ENCODE peak calls at places on chromosomes 2 and 18, in four cellular contexts. T, B, R and P are unnamed samples.

GRCh38 chr18:78421392-78421791 is 558.2 kb upstream of the SALL3 start:
- DNase-seq in T (no peak), B (no peak), R (no peak), P (no peak)

GRCh38 chr2:72077702-72078169 is 69.9 kb downstream of the CYP26B1 start:
- DNase-seq in T (no peak), B (no peak), R (peak; percentile 96), P (no peak)

GRCh38 chr2:7671312-7671711 is 754.1 kb downstream of the RNF144A start:
- DNase-seq in T (no peak), B (no peak), R (no peak), P (no peak)

GRCh38 chr18:58417752-58418151 is 211.1 kb downstream of the ALPK2 start:
- DNase-seq in T (peak; percentile 57), B (no peak), R (peak; percentile 65), P (no peak)

GRCh38 chr2:75278314-75278713 is 79.0 kb upstream of the TACR1 start:
- DNase-seq in T (no peak), B (no peak), R (no peak), P (no peak)

GRCh38 chr18:71849407-71849806 is 694.7 kb downstream of the CBLN2 start:
- DNase-seq in T (no peak), B (no peak), R (no peak), P (no peak)

GRCh38 chr2:170929686-170930050 is 615 bp downstream of the GORASP2 start:
- DNase-seq in T (peak; percentile 54), B (no peak), R (peak; percentile 67), P (no peak)

GRCh38 chr2:9178905-9179571 is 27.6 kb upstream of the ASAP2 start:
- DNase-seq in T (peak; percentile 84), B (no peak), R (peak; percentile 93), P (no peak)

GRCh38 chr2:109280804-109281203 is 151.8 kb downstream of the SH3RF3 start:
- DNase-seq in T (no peak), B (no peak), R (no peak), P (no peak)

GRCh38 chr2:205895981-205896655 is 189.9 kb downstream of the INO80D start:
- DNase-seq in T (no peak), B (no peak), R (no peak), P (no peak)

GRCh38 chr2:63789318-63790051 is 52.2 kb upstream of the UGP2 start:
- DNase-seq in T (no peak), B (no peak), R (no peak), P (no peak)

GRCh38 chr2:127645395-127646291 is at the start of gene GPR17:
- DNase-seq in T (no peak), B (no peak), R (peak; percentile 59), P (no peak)

GRCh38 chr2:178700922-178701342 is 106.3 kb downstream of the TTN start:
- DNase-seq in T (peak; percentile 19), B (peak; percentile 46), R (peak; percentile 20), P (peak; percentile 15)

GRCh38 chr2:9310390-9310789 is 103.8 kb downstream of the ASAP2 start:
- DNase-seq in T (peak; percentile 71), B (no peak), R (no peak), P (no peak)

GRCh38 chr2:19868705-19869550 is 32.9 kb downstream of the TTC32 start:
- DNase-seq in T (no peak), B (peak; percentile 42), R (no peak), P (no peak)

GRCh38 chr2:238498188-238498587 is 71.5 kb downstream of the ASB1 start:
- DNase-seq in T (no peak), B (no peak), R (no peak), P (no peak)

GRCh38 chr2:201781583-201782051 is 884 bp upstream of the ALS2 start:
- DNase-seq in T (no peak), B (no peak), R (no peak), P (no peak)

GRCh38 chr2:105294844-105295481 is 34.6 kb downstream of the TGFBRAP1 start:
- DNase-seq in T (peak; percentile 57), B (peak; percentile 59), R (peak; percentile 59), P (peak; percentile 43)

GRCh38 chr2:216949685-216950397 is 90.0 kb upstream of the TNP1 start:
- DNase-seq in T (no peak), B (no peak), R (no peak), P (no peak)

GRCh38 chr2:85548608-85548900 is 9.6 kb downstream of the MAT2A start:
- DNase-seq in T (no peak), B (no peak), R (no peak), P (no peak)

GRCh38 chr2:237091779-237092436 is 6.2 kb downstream of the COPS8 start:
- DNase-seq in T (no peak), B (no peak), R (no peak), P (no peak)

GRCh38 chr2:109129921-109130725 is 1.1 kb downstream of the SH3RF3 start:
- DNase-seq in T (peak; percentile 47), B (no peak), R (no peak), P (no peak)

GRCh38 chr2:102664439-102665042 is 45.2 kb downstream of the SLC9A2 start:
- DNase-seq in T (no peak), B (peak; percentile 66), R (peak; percentile 27), P (peak; percentile 87)

GRCh38 chr2:10404324-10405143 is 43.6 kb downstream of the ODC1 start:
- DNase-seq in T (no peak), B (no peak), R (no peak), P (no peak)

GRCh38 chr2:241673797-241674725 is 12.6 kb downstream of the DTYMK start:
- DNase-seq in T (no peak), B (peak; percentile 43), R (peak; percentile 28), P (no peak)

GRCh38 chr2:51420521-51420920 is 388.6 kb upstream of the NRXN1 start:
- DNase-seq in T (no peak), B (no peak), R (no peak), P (no peak)

GRCh38 chr2:218658671-218659257 is 659 bp downstream of the ZNF142 start:
- DNase-seq in T (peak; percentile 67), B (peak; percentile 54), R (peak; percentile 57), P (peak; percentile 66)

GRCh38 chr2:36362291-36362690 is 6.7 kb downstream of the CRIM1 start:
- DNase-seq in T (peak; percentile 40), B (no peak), R (no peak), P (no peak)

GRCh38 chr18:79690586-79691482 is 11.2 kb downstream of the CTDP1 start:
- DNase-seq in T (no peak), B (no peak), R (no peak), P (no peak)

GRCh38 chr2:9820020-9820973 is 23.0 kb upstream of the TAF1B start:
- DNase-seq in T (no peak), B (no peak), R (peak; percentile 39), P (no peak)

GRCh38 chr2:66772618-66773017 is 337.7 kb downstream of the MEIS1 start:
- DNase-seq in T (no peak), B (no peak), R (no peak), P (no peak)

GRCh38 chr18:70420151-70420898 is 131.5 kb downstream of the SOCS6 start:
- DNase-seq in T (peak; percentile 51), B (no peak), R (peak; percentile 74), P (no peak)

GRCh38 chr2:72780483-72780882 is 45.4 kb downstream of the EXOC6B start:
- DNase-seq in T (peak; percentile 84), B (no peak), R (peak; percentile 23), P (no peak)

GRCh38 chr2:208186465-208186864 is 3.4 kb downstream of the C2orf80 start:
- DNase-seq in T (no peak), B (no peak), R (no peak), P (no peak)

GRCh38 chr2:49000692-49001091 is 153.6 kb downstream of the FSHR start:
- DNase-seq in T (no peak), B (no peak), R (no peak), P (no peak)

GRCh38 chr2:191878576-191879298 is 31.8 kb upstream of the CAVIN2 start:
- DNase-seq in T (peak; percentile 91), B (no peak), R (no peak), P (no peak)

GRCh38 chr2:197514754-197515153 is 1.1 kb upstream of the MOB4 start:
- DNase-seq in T (no peak), B (no peak), R (no peak), P (no peak)

GRCh38 chr18:26865557-26865956 is at the start of gene AQP4:
- DNase-seq in T (no peak), B (no peak), R (no peak), P (no peak)

GRCh38 chr2:26011990-26012856 is 21.7 kb upstream of the RAB10 start:
- DNase-seq in T (peak; percentile 39), B (peak; percentile 39), R (peak; percentile 94), P (peak; percentile 92)

GRCh38 chr2:3604207-3604877 is 9.4 kb downstream of the COLEC11 start:
- DNase-seq in T (no peak), B (no peak), R (no peak), P (no peak)
- H2AFZ ChIP-seq in T (no peak overlapping the region), B (peak overlapping the region; percentile 93), R (no peak overlapping the region), P (no peak overlapping the region)

DNA sequence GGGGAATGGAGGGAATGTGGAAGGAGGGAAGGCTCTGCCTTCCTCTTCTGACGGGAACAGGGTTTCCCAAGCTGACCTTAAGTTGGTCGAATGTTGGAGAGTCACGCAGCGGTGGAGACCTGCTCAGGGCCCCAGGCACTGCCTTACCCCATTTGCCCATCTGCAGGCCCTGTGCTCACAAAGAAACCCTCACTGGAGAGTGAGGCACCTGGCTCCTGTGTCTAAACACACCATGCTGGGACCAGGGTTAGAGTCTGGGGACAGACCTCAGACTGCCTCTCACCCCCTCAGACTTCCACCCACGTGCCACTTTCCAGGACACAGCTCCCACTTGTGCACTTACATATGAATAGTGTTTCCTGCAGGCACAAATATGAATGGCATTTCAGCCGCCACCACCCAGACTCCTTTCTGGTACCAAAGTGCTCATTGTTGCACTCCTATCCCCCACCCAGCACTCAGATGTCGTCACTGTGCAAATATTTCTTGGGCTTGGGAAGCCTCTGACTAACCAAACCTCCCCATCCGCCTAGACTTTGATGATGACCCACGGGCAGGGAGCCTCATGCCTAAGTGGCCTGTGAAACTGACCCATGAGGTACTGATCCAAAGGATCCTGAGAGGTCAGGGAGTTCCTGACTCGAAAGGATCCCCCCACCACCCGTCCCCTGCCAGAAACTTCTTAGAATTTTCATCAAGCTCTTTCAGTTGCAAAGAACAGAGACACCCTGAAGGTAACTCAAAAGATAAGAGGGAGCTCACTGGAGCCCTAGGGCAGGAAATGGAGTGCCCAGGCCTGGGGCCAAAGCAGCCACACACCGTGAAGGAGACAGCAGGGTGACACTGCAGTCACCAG is 78.3 kb downstream of the STPG4 start:
- DNase-seq in T (peak; percentile 76), B (no peak), R (peak; percentile 100), P (peak; percentile 94)
- TF ChIP-seq POLR2A in T (no peak), B (no peak), R (no peak), P (no peak)

GRCh38 chr2:38765551-38765950 is 12.5 kb upstream of the GEMIN6 start:
- DNase-seq in T (no peak), B (no peak), R (no peak), P (no peak)
- H2AFZ ChIP-seq in T (no peak overlapping the region), B (no peak overlapping the region), R (no peak overlapping the region), P (no peak overlapping the region)

GRCh38 chr2:96868555-96869280 is 1.2 kb downstream of the SEMA4C start:
- DNase-seq in T (peak; percentile 82), B (peak; percentile 92), R (peak; percentile 95), P (peak; percentile 54)
- TF ChIP-seq POLR2A in T (peak; percentile 75), B (peak; percentile 61), R (no peak), P (peak; percentile 28)

DNA sequence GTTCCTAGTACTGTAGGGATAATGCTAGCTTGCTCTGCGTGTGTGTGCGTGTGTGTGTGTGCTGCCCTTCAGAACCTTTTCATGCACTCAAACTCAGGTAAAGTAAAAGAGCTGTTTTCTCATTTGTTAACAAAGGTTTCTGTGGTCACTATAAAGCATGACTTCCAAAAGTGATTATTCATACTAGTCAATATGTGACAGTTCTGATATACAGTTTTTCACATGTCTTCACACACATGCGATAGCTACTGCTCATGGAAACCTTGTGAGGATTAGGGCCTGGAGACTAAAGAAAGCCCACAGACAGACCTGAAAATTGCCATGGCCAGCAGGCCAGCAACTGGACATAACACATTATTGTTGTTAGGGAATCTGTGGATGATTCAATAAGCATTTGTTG is 56.9 kb upstream of the NEMP2 start:
- DNase-seq in T (no peak), B (no peak), R (no peak), P (no peak)
- H2AFZ ChIP-seq in T (no peak overlapping the region), B (no peak overlapping the region), R (no peak overlapping the region), P (no peak overlapping the region)